ENCODE peak calls at places on chromosomes 5 and 9, in four cellular contexts. B is H1; L is stimulated activated CD4-positive, alpha-beta T cell treated with anti-CD3 and anti-CD28 coated beads, Interleukin-4, amount 100 ng/mL, for 48 hours; D is CD8-positive, alpha-beta memory T cell. P is an unnamed sample.

GRCh38 chr9:94150279-94150828 is 66.1 kb downstream of the PTPDC1 start:
- DNase-seq in B (no peak), D (no peak), L (no peak), P (no peak)

GRCh38 chr9:116287721-116288120 is 134.1 kb downstream of the PAPPA start:
- DNase-seq in D (no peak), L (no peak), B (no peak), P (no peak)

GRCh38 chr9:8292657-8293056 is 493.1 kb upstream of the DMAC1 start:
- DNase-seq in D (no peak), B (no peak), L (no peak), P (no peak)

GRCh38 chr9:86985132-86985531 is 37.8 kb upstream of the GAS1 start:
- DNase-seq in B (no peak), D (no peak), L (no peak), P (no peak)

GRCh38 chr9:6538666-6539071 is 106.9 kb downstream of the GLDC start:
- DNase-seq in L (no peak), D (no peak), B (no peak), P (peak)

GRCh38 chr5:108637110-108637509 is 110.6 kb upstream of the FER start:
- DNase-seq in L (no peak), B (no peak), D (no peak), P (no peak)

GRCh38 chr5:148569948-148570347 is 84.4 kb downstream of the HTR4 start:
- DNase-seq in L (no peak), B (no peak), D (no peak), P (no peak)

GRCh38 chr5:136769093-136769492 is 403.7 kb upstream of the TRPC7 start:
- DNase-seq in L (no peak), D (no peak), B (no peak), P (no peak)

GRCh38 chr5:107431536-107431935 is 239.2 kb downstream of the EFNA5 start:
- DNase-seq in D (no peak), L (no peak), B (no peak), P (no peak)

GRCh38 chr5:125484272-125485002 is 738.0 kb upstream of the ZNF608 start:
- DNase-seq in B (no peak), L (no peak), D (no peak), P (peak)

GRCh38 chr5:27706832-27707231 is 668.4 kb upstream of the CDH9 start:
- DNase-seq in B (no peak), D (no peak), L (no peak), P (no peak)

GRCh38 chr5:160272041-160272663 is 40.2 kb downstream of the CCNJL start:
- DNase-seq in L (no peak), B (no peak), D (no peak), P (no peak)

GRCh38 chr5:133814152-133814551 is 154.3 kb downstream of the C5orf15 start:
- DNase-seq in D (no peak), B (no peak), L (no peak), P (no peak)

GRCh38 chr5:146888341-146888978 is 9.9 kb upstream of the PPP2R2B start:
- DNase-seq in L (no peak), B (no peak), D (no peak), P (no peak)

GRCh38 chr9:29865764-29866313 is 2292.6 kb upstream of the C9orf72 start:
- DNase-seq in D (no peak), L (no peak), B (no peak), P (no peak)

GRCh38 chr5:152593388-152593787 is 188.3 kb upstream of the NMUR2 start:
- DNase-seq in L (no peak), D (no peak), B (no peak), P (no peak)

GRCh38 chr9:120490888-120491595 is 88.9 kb downstream of the CDK5RAP2 start:
- DNase-seq in B (no peak), D (no peak), L (no peak), P (no peak)

GRCh38 chr5:11251242-11251641 is 490.2 kb upstream of the DAP start:
- DNase-seq in D (no peak), L (no peak), B (no peak), P (no peak)

GRCh38 chr5:143968071-143968878 is 156.3 kb downstream of the HMHB1 start:
- DNase-seq in B (no peak), L (no peak), D (no peak), P (no peak)

GRCh38 chr5:34970552-34970951 is 41.2 kb downstream of the DNAJC21 start:
- DNase-seq in L (no peak), B (no peak), D (no peak), P (no peak)

P was measured in H54.